ENCODE peak calls at places on chromosome 16, in six cellular contexts. One of them, this sample, is unnamed.

GRCh38 chr16:391885-392335 is 5.1 kb upstream of the NME4 start:
- DNase-seq in stomach: peak; percentile 60
- DNase-seq in adrenal gland: no peak
- DNase-seq in lung: no peak
- DNase-seq in thoracic aorta: no peak
- DNase-seq in left ventricle myocardium inferior: no peak
- DNase-seq in this sample: peak; percentile 71

GRCh38 chr16:84548971-84549844 is 44.7 kb upstream of the MEAK7 start:
- DNase-seq in left ventricle myocardium inferior: no peak
- DNase-seq in stomach: no peak
- DNase-seq in adrenal gland: peak; percentile 45
- DNase-seq in lung: no peak
- DNase-seq in thoracic aorta: no peak
- DNase-seq in this sample: no peak

GRCh38 chr16:85168732-85169256 is 56.5 kb upstream of the CIBAR2 start:
- DNase-seq in stomach: no peak
- DNase-seq in adrenal gland: peak; percentile 83
- DNase-seq in lung: no peak
- DNase-seq in left ventricle myocardium inferior: peak; percentile 74
- DNase-seq in thoracic aorta: no peak
- DNase-seq in this sample: peak; percentile 73

GRCh38 chr16:68071547-68071901 is 13.6 kb upstream of the NFATC3 start:
- DNase-seq in adrenal gland: no peak
- DNase-seq in lung: no peak
- DNase-seq in stomach: no peak
- DNase-seq in left ventricle myocardium inferior: no peak
- DNase-seq in thoracic aorta: no peak
- DNase-seq in this sample: no peak

GRCh38 chr16:85148959-85149358 is 36.7 kb upstream of the CIBAR2 start:
- DNase-seq in left ventricle myocardium inferior: no peak
- DNase-seq in lung: no peak
- DNase-seq in thoracic aorta: no peak
- DNase-seq in adrenal gland: no peak
- DNase-seq in stomach: no peak
- DNase-seq in this sample: no peak

GRCh38 chr16:49337814-49338350 is 35.7 kb upstream of the C16orf78 start:
- DNase-seq in thoracic aorta: no peak
- DNase-seq in stomach: peak; percentile 19
- DNase-seq in left ventricle myocardium inferior: no peak
- DNase-seq in adrenal gland: no peak
- DNase-seq in lung: no peak
- DNase-seq in this sample: no peak

GRCh38 chr16:67372664-67373063 is 20.6 kb downstream of the TPPP3 start:
- DNase-seq in stomach: no peak
- DNase-seq in adrenal gland: no peak
- DNase-seq in lung: no peak
- DNase-seq in left ventricle myocardium inferior: no peak
- DNase-seq in thoracic aorta: no peak
- DNase-seq in this sample: peak; percentile 65

GRCh38 chr16:73082608-73083007 is 34.7 kb upstream of the ZFHX3 start:
- DNase-seq in thoracic aorta: no peak
- DNase-seq in left ventricle myocardium inferior: no peak
- DNase-seq in lung: no peak
- DNase-seq in adrenal gland: peak; percentile 22
- DNase-seq in stomach: no peak
- DNase-seq in this sample: peak; percentile 99

GRCh38 chr16:56226840-56227525 is 35.7 kb downstream of the GNAO1 start:
- DNase-seq in stomach: no peak
- DNase-seq in lung: no peak
- DNase-seq in left ventricle myocardium inferior: no peak
- DNase-seq in adrenal gland: no peak
- DNase-seq in thoracic aorta: no peak
- DNase-seq in this sample: no peak

GRCh38 chr16:8950580-8951077 is 13.1 kb downstream of the USP7 start:
- DNase-seq in stomach: no peak
- DNase-seq in lung: no peak
- DNase-seq in thoracic aorta: no peak
- DNase-seq in adrenal gland: no peak
- DNase-seq in left ventricle myocardium inferior: no peak
- DNase-seq in this sample: peak; percentile 65

GRCh38 chr16:5615868-5616642 is 518.5 kb upstream of the EEF2KMT start:
- DNase-seq in adrenal gland: peak; percentile 38
- DNase-seq in left ventricle myocardium inferior: peak; percentile 25
- DNase-seq in stomach: peak; percentile 56
- DNase-seq in lung: peak; percentile 33
- DNase-seq in thoracic aorta: no peak
- DNase-seq in this sample: no peak

GRCh38 chr16:56370185-56370584 is 55.2 kb downstream of the AMFR start:
- DNase-seq in left ventricle myocardium inferior: no peak
- DNase-seq in lung: no peak
- DNase-seq in stomach: no peak
- DNase-seq in adrenal gland: no peak
- DNase-seq in thoracic aorta: no peak
- DNase-seq in this sample: no peak

GRCh38 chr16:30721167-30721566 is 22.2 kb downstream of the SRCAP start:
- DNase-seq in left ventricle myocardium inferior: no peak
- DNase-seq in lung: no peak
- DNase-seq in adrenal gland: no peak
- DNase-seq in stomach: no peak
- DNase-seq in thoracic aorta: no peak
- DNase-seq in this sample: no peak

GRCh38 chr16:31487720-31488629 is 5.1 kb downstream of the SLC5A2 start:
- DNase-seq in adrenal gland: peak; percentile 38
- DNase-seq in lung: peak; percentile 80
- DNase-seq in stomach: peak; percentile 75
- DNase-seq in left ventricle myocardium inferior: peak; percentile 37
- DNase-seq in thoracic aorta: no peak
- DNase-seq in this sample: no peak

GRCh38 chr16:79093554-79093967 is 507.0 kb downstream of the MAF start:
- DNase-seq in left ventricle myocardium inferior: no peak
- DNase-seq in lung: peak; percentile 56
- DNase-seq in thoracic aorta: no peak
- DNase-seq in stomach: no peak
- DNase-seq in adrenal gland: peak; percentile 9
- DNase-seq in this sample: no peak

GRCh38 chr16:88999457-89000206 is 22.6 kb upstream of the CBFA2T3 start:
- DNase-seq in stomach: no peak
- DNase-seq in adrenal gland: no peak
- DNase-seq in thoracic aorta: no peak
- DNase-seq in lung: no peak
- DNase-seq in left ventricle myocardium inferior: no peak
- DNase-seq in this sample: no peak

GRCh38 chr16:4936991-4937781 is at the start of gene PPL:
- DNase-seq in stomach: peak; percentile 97
- DNase-seq in left ventricle myocardium inferior: peak; percentile 72
- DNase-seq in thoracic aorta: no peak
- DNase-seq in adrenal gland: peak; percentile 85
- DNase-seq in lung: peak; percentile 91
- DNase-seq in this sample: no peak

GRCh38 chr16:31265329-31266245 is 5.8 kb downstream of the ITGAM start:
- DNase-seq in lung: no peak
- DNase-seq in adrenal gland: peak; percentile 34
- DNase-seq in stomach: peak; percentile 30
- DNase-seq in left ventricle myocardium inferior: no peak
- DNase-seq in thoracic aorta: no peak
- DNase-seq in this sample: peak; percentile 39

GRCh38 chr16:30907064-30907463 is 10.7 kb downstream of the CTF1 start:
- DNase-seq in adrenal gland: no peak
- DNase-seq in lung: no peak
- DNase-seq in stomach: no peak
- DNase-seq in thoracic aorta: no peak
- DNase-seq in left ventricle myocardium inferior: no peak
- DNase-seq in this sample: no peak

GRCh38 chr16:9817586-9817985 is 364.6 kb downstream of the GRIN2A start:
- DNase-seq in adrenal gland: no peak
- DNase-seq in left ventricle myocardium inferior: no peak
- DNase-seq in stomach: no peak
- DNase-seq in thoracic aorta: no peak
- DNase-seq in lung: no peak
- DNase-seq in this sample: no peak

GRCh38 chr16:881219-882097 is 80.9 kb upstream of the GNG13 start:
- DNase-seq in adrenal gland: no peak
- DNase-seq in thoracic aorta: no peak
- DNase-seq in left ventricle myocardium inferior: no peak
- DNase-seq in lung: no peak
- DNase-seq in stomach: no peak
- DNase-seq in this sample: no peak

GRCh38 chr16:83994703-83995102 is 26.7 kb downstream of the NECAB2 start:
- DNase-seq in left ventricle myocardium inferior: no peak
- DNase-seq in stomach: no peak
- DNase-seq in thoracic aorta: no peak
- DNase-seq in lung: no peak
- DNase-seq in adrenal gland: no peak
- DNase-seq in this sample: no peak

GRCh38 chr16:73056383-73056782 is 8.5 kb upstream of the ZFHX3 start:
- DNase-seq in stomach: no peak
- DNase-seq in thoracic aorta: no peak
- DNase-seq in left ventricle myocardium inferior: no peak
- DNase-seq in adrenal gland: no peak
- DNase-seq in lung: no peak
- DNase-seq in this sample: no peak

DNA sequence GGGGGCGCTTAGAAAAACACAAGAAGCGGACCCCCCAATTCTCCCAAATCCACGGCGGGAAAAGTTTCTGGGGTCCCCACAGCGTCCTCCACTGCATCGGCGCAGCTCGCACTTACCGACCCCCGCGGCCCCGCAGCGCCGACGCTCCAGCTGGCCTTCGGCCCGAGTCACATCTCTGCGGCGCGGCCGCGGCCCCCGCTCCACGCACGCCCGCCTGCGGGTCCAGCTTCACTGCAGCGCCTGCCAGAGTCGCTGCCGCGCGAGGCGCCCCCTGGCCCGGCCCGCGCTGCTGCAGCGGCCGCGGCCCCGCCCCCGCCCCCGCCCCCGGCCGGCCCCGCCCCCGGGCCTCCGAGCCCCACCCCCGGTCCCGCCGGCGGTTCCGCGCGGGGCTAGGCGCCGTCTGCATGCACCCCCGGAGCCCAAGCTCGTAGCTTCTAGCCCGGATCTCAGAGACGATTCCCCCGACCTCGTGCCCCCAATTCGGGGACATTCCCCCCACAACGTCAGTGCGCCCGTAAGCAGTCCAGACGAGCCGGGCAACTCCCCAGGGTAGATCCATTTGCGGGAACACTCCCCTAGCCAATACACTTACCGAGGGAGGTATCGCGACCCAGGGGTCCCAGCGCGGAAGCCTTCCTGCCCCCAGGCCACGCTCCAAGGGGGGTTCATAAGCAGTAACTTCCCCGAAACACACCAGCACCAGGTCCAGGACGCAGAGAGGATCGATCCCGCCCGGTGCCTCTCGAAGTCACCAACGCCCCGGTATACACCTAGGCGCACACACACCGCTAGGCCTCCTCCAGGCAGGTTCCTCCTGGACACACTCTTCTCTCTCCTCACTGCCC is at the start of gene GPRC5B:
- DNase-seq in thoracic aorta: no peak
- DNase-seq in lung: no peak
- DNase-seq in stomach: peak; percentile 60
- DNase-seq in adrenal gland: peak; percentile 38
- DNase-seq in left ventricle myocardium inferior: peak; percentile 63
- DNase-seq in this sample: peak; percentile 66
- TF ChIP-seq CTCF in thoracic aorta: no peak
- TF ChIP-seq CTCF in lung: no peak
- TF ChIP-seq CTCF in stomach: no peak
- TF ChIP-seq CTCF in adrenal gland: no peak
- TF ChIP-seq CTCF in left ventricle myocardium inferior: peak; percentile 31
- TF ChIP-seq CTCF in this sample: no peak

GRCh38 chr16:82960923-82961322 is 334.2 kb downstream of the CDH13 start:
- DNase-seq in adrenal gland: no peak
- DNase-seq in left ventricle myocardium inferior: no peak
- DNase-seq in thoracic aorta: no peak
- DNase-seq in stomach: no peak
- DNase-seq in lung: no peak
- DNase-seq in this sample: no peak
- H3K4me3 ChIP-seq in adrenal gland: no peak overlapping the region
- H3K4me3 ChIP-seq in left ventricle myocardium inferior: no peak overlapping the region
- H3K4me3 ChIP-seq in thoracic aorta: no peak overlapping the region
- H3K4me3 ChIP-seq in stomach: no peak overlapping the region
- H3K4me3 ChIP-seq in lung: no peak overlapping the region
- H3K4me3 ChIP-seq in this sample: no peak overlapping the region

GRCh38 chr16:1932050-1933028 is 10.7 kb downstream of the MSRB1 start:
- DNase-seq in left ventricle myocardium inferior: no peak
- DNase-seq in lung: no peak
- DNase-seq in adrenal gland: peak; percentile 55
- DNase-seq in stomach: peak; percentile 69
- DNase-seq in thoracic aorta: no peak
- DNase-seq in this sample: no peak
- TF ChIP-seq CTCF in left ventricle myocardium inferior: peak; percentile 28
- TF ChIP-seq CTCF in lung: no peak
- TF ChIP-seq CTCF in adrenal gland: no peak
- TF ChIP-seq CTCF in stomach: no peak
- TF ChIP-seq CTCF in thoracic aorta: no peak
- TF ChIP-seq CTCF in this sample: peak; percentile 6

GRCh38 chr16:54284319-54284930 is 2.2 kb downstream of the IRX3 start:
- DNase-seq in lung: no peak
- DNase-seq in adrenal gland: no peak
- DNase-seq in stomach: peak; percentile 58
- DNase-seq in left ventricle myocardium inferior: no peak
- DNase-seq in thoracic aorta: no peak
- DNase-seq in this sample: no peak
- H3K4me3 ChIP-seq in lung: peak overlapping the region; percentile 56
- H3K4me3 ChIP-seq in adrenal gland: peak overlapping the region; percentile 61
- H3K4me3 ChIP-seq in stomach: peak overlapping the region; percentile 66
- H3K4me3 ChIP-seq in left ventricle myocardium inferior: peak overlapping the region; percentile 83
- H3K4me3 ChIP-seq in thoracic aorta: peak overlapping the region; percentile 87
- H3K4me3 ChIP-seq in this sample: peak overlapping the region; percentile 65

GRCh38 chr16:21301168-21301894 is 23.2 kb upstream of the CRYM start:
- DNase-seq in lung: peak; percentile 73
- DNase-seq in stomach: peak; percentile 72
- DNase-seq in left ventricle myocardium inferior: peak; percentile 68
- DNase-seq in thoracic aorta: peak; percentile 22
- DNase-seq in adrenal gland: peak; percentile 78
- DNase-seq in this sample: peak; percentile 77
- TF ChIP-seq CTCF in lung: no peak
- TF ChIP-seq CTCF in stomach: no peak
- TF ChIP-seq CTCF in left ventricle myocardium inferior: peak; percentile 39
- TF ChIP-seq CTCF in thoracic aorta: peak; percentile 37
- TF ChIP-seq CTCF in adrenal gland: no peak
- TF ChIP-seq CTCF in this sample: no peak

GRCh38 chr16:2971134-2971984 is 2.2 kb downstream of the PAQR4 start:
- DNase-seq in lung: no peak
- DNase-seq in left ventricle myocardium inferior: no peak
- DNase-seq in adrenal gland: no peak
- DNase-seq in stomach: no peak
- DNase-seq in thoracic aorta: no peak
- DNase-seq in this sample: no peak
- H3K4me3 ChIP-seq in lung: no peak overlapping the region
- H3K4me3 ChIP-seq in left ventricle myocardium inferior: no peak overlapping the region
- H3K4me3 ChIP-seq in adrenal gland: no peak overlapping the region
- H3K4me3 ChIP-seq in stomach: no peak overlapping the region
- H3K4me3 ChIP-seq in thoracic aorta: no peak overlapping the region
- H3K4me3 ChIP-seq in this sample: no peak overlapping the region